ENCODE peak calls at places on chromosomes 13 and 19, in seven cellular contexts. S is upper lobe of right lung, N is breast epithelium, I is PC-9, Y is heart left ventricle, T is cardiac muscle cell, G is bronchial epithelial cell. Z is an unnamed sample.

GRCh38 chr13:114023716-114024602 is 50.1 kb upstream of the C13orf46 start:
- DNase-seq in T (no peak), S (no peak), Y (peak), I (no peak), N (no peak), G (no peak), Z (no peak)

GRCh38 chr13:28478127-28478526 is 16.8 kb downstream of the FLT1 start:
- DNase-seq in N (no peak), I (no peak), S (no peak), G (no peak), Y (no peak), T (no peak), Z (no peak)

GRCh38 chr13:109126973-109127615 is 497.7 kb downstream of the MYO16 start:
- DNase-seq in T (no peak), I (no peak), N (no peak), S (no peak), Y (no peak), G (no peak), Z (no peak)

GRCh38 chr13:30395192-30396158 is 26.8 kb upstream of the UBE2L5 start:
- DNase-seq in S (peak), I (peak), G (peak), Y (peak), T (peak), N (peak), Z (no peak)

GRCh38 chr13:75759531-75759930 is 123.4 kb downstream of the LMO7 start:
- DNase-seq in S (no peak), T (no peak), N (no peak), I (no peak), Y (no peak), G (no peak), Z (no peak)

GRCh38 chr13:30805603-30806011 is 70.3 kb downstream of the ALOX5AP start:
- DNase-seq in G (no peak), S (no peak), T (peak), N (peak), I (no peak), Y (no peak), Z (no peak)

GRCh38 chr13:93603043-93603442 is 376.4 kb downstream of the GPC6 start:
- DNase-seq in I (peak), T (peak), G (peak), Y (no peak), S (no peak), N (no peak), Z (no peak)

GRCh38 chr19:13010038-13010991 is 15.0 kb downstream of the NFIX start:
- DNase-seq in G (no peak), T (peak), N (peak), I (no peak), Y (peak), S (peak), Z (no peak)

GRCh38 chr13:105502193-105502592 is 1033.3 kb downstream of the EFNB2 start:
- DNase-seq in G (no peak), S (no peak), N (no peak), T (no peak), I (no peak), Y (no peak), Z (peak)

GRCh38 chr13:83184819-83185218 is 697.5 kb downstream of the SLITRK1 start:
- DNase-seq in I (no peak), S (no peak), G (peak), Y (no peak), N (no peak), T (peak), Z (no peak)

GRCh38 chr13:81396172-81396571 is 1055.2 kb upstream of the SPRY2 start:
- DNase-seq in T (no peak), S (no peak), Y (no peak), G (no peak), I (no peak), N (no peak), Z (no peak)

GRCh38 chr19:1068111-1069001 is 1.4 kb downstream of the ARHGAP45 start:
- DNase-seq in N (no peak), Y (peak), I (no peak), G (no peak), S (no peak), T (no peak), Z (no peak)

GRCh38 chr13:112120031-112120373 is 53.1 kb downstream of the SOX1 start:
- DNase-seq in G (no peak), I (no peak), N (no peak), S (no peak), T (no peak), Y (no peak), Z (no peak)

GRCh38 chr19:3499738-3500428 is 591 bp downstream of the DOHH start:
- DNase-seq in Y (no peak), N (no peak), S (no peak), T (no peak), G (no peak), I (no peak), Z (no peak)

GRCh38 chr19:30403583-30403982 is 31.4 kb downstream of the ZNF536 start:
- DNase-seq in Y (no peak), N (no peak), T (no peak), I (no peak), G (no peak), S (no peak), Z (no peak)
- H3K4me3 ChIP-seq in Y (no peak), N (no peak), T (no peak), I (no peak), G (no peak), S (no peak), Z (no peak)

DNA sequence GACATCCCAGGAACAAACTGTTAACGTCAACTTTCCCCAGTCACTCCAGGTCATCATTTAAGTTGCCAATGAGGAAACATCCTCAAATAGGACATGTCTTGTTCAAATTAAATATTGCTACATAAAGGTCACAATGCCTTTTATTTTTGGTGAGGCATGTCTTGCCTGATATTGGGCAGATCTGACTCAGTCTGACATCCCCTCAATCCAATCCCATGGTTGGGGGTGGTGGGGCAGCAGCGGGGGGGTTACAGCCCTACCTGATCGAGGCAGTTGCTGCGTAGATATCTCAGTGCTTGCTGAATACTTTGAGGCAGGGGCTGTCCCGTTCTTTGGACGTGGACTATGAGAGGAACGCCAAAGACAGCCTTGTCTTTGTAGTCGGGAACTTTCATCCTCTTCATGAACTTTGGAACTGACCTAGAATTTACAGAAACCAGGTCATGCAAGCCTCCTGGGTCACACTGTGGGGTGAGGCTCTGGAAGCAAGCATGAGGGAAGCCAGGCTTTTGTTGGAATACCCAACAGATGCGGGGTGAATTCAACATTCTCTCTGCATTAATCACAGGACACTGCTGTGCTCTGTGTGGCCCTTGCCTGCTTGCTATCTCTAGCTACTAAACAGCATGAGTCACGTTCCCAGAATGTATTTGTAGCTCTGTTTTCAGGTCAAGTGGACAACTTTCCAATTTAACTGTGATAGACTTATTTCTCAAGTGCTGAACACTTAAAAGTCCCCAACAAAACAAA is 109.8 kb downstream of the KL start:
- DNase-seq in I (peak), Y (peak), N (no peak), G (peak), S (no peak), T (peak), Z (peak)
- H3K4me3 ChIP-seq in I (peak), Y (no peak), N (no peak), G (no peak), S (no peak), T (no peak), Z (no peak)

GRCh38 chr19:41928754-41929535 is 696 bp upstream of the ERFL start:
- DNase-seq in I (no peak), G (no peak), N (no peak), Y (no peak), S (no peak), T (no peak), Z (no peak)
- H3K4me3 ChIP-seq in I (peak), G (no peak), N (peak), Y (peak), S (peak), T (peak), Z (no peak)

GRCh38 chr19:9054768-9055167 is 32.1 kb upstream of the OR1M1 start:
- DNase-seq in I (peak), G (peak), S (no peak), T (no peak), Y (no peak), N (peak), Z (no peak)
- H3K4me3 ChIP-seq in I (peak), G (no peak), S (no peak), T (no peak), Y (no peak), N (no peak), Z (no peak)

GRCh38 chr19:6773323-6773931 is 919 bp downstream of the VAV1 start:
- DNase-seq in G (no peak), Y (peak), S (peak), N (no peak), I (no peak), T (no peak), Z (no peak)

GRCh38 chr19:6776999-6777398 is 4.5 kb downstream of the VAV1 start:
- DNase-seq in G (no peak), I (no peak), S (no peak), T (no peak), Y (no peak), N (no peak), Z (no peak)

GRCh38 chr19:6777434-6777833 is 4.9 kb downstream of the VAV1 start:
- DNase-seq in S (no peak), N (no peak), Y (no peak), G (no peak), I (no peak), T (no peak), Z (no peak)

GRCh38 chr19:6772866-6773322 is 386 bp downstream of the VAV1 start:
- DNase-seq in N (no peak), I (no peak), S (no peak), G (no peak), Y (no peak), T (no peak), Z (no peak)

DNA sequence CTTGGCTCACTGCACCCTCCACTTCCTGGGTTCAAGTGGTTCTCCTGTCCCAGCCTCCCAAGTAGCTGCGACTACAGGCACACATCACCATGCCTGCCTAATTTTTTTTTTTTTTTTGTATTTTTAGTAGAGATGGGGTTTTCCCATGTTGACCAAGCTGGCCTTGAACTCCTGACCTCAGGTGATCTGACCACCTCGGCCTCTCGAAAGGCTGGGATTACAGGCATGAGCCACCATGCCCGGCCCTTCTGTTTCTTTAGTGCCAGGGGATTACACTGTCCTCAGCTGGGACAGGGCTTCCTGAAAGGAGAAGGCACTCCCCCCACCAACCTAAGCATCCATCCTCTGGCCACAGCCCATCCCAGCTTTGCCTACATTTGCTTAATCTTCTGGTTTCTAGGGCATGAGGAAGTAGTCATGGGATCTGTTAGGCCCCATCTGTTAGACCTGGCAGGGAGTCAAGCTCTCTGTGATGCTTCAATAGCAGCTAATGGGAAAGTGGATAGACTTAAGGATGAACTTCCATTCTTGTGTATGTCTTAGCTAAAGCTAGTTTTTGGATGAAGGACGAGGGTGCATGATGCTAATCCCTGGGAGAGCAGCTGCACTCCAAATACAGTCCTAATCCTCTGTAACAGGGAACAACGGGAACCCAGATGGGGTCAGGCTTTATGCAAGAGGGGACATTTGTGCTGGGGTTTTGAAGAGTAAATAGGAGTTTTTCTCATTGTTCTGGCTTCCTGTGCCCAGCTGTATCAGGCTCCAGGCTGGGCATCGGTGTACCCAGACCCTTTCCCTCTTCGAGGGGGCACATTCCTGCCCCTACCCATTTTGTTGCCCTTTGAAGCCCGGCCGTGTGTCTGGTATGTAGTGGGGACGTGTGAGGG is 2.6 kb downstream of the VAV1 start:
- DNase-seq in G (no peak), Y (peak), T (peak), S (no peak), I (no peak), N (no peak), Z (no peak)
- H3K4me3 ChIP-seq in G (no peak), Y (no peak), T (no peak), S (no peak), I (no peak), N (no peak), Z (no peak)

DNA sequence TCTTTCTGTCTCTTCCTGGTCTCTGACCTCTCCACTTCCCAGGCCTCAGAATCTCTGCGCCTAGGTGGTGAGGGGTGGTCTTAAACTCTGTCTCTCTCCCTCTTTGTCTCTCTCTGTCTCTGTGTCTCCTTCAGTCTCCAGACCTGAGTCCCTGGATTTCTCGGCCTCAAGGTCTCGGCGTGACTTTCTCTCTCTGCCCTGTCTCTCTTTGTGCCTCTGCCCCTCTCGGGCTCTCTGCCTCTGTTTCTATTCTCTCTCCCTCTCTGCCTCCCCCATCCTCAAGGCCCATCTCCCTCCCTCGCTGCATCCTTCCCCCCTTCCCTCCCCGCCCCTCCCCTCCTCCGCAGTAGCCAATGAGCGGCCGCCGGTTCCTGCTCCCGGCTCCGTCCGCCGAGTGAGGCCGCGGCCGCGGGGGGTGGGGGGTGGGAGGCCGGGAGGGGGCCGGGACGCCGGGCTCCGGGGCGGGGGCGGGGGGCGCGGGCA is at the start of gene CACNG7:
- DNase-seq in T (peak), N (no peak), Y (no peak), S (no peak), I (no peak), G (no peak), Z (no peak)
- H3K4me3 ChIP-seq in T (peak), N (no peak), Y (no peak), S (no peak), I (no peak), G (no peak), Z (peak)

GRCh38 chr19:48629599-48630288 is 7.4 kb downstream of the DBP start:
- DNase-seq in G (no peak), T (peak), I (no peak), Y (peak), N (no peak), S (peak), Z (peak)
- H3K4me3 ChIP-seq in G (no peak), T (no peak), I (no peak), Y (no peak), N (no peak), S (no peak), Z (no peak)

DNA sequence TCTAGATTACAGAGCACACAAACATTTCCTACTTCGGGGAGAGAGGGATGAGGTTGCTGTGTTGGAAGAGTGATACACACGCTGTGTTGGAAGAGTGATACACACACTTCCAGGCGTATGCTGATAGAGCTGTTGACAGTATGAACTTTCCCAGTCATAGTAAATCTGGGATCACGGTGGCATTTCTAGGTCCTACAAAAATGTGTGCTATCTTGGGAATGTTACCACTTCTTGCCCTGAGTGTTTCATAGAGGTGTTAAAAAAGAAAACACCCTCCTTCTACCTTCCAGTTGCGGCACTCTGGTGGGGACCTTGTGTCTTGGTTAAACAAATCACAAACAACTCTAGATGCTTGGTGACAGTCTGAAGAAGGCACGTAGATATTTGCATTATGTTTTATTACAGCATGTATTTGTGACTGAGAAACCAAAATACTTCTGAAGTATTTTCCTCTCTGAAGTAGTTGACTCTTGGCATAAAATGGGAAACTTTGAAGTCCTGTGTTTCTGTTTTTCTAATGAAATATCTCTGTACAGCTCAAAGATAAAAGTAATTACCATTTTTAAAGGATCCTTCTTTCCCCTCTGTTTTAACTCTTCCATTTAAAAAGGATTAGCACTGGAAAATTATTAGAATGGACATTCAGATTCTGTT is 52.5 kb downstream of the ARHGAP35 start:
- DNase-seq in G (no peak), T (peak), N (no peak), S (no peak), Y (no peak), I (no peak), Z (no peak)
- H3K4me3 ChIP-seq in G (no peak), T (no peak), N (no peak), S (peak), Y (no peak), I (peak), Z (no peak)

Z was measured in iPS DF 6.9.